ENCODE peak calls at places on chromosomes 3 and 15, in six cellular contexts. L is K562; M is GM20000; O is frontal cortex; Y is NCI-H1092 treated with DMSO at 0.1 percent for 48 hours; E is activated CD8-positive, alpha-beta T cell treated with anti-CD3 and anti-CD28 coated beads for 36 hours. Q is an unnamed sample.

GRCh38 chr15:50764331-50765201 is 940 bp downstream of the SPPL2A start:
- DNase-seq in L (peak; percentile 24), M (peak; percentile 76), O (no peak), Y (peak; percentile 32), E (peak; percentile 70), Q (peak; percentile 83)

GRCh38 chr3:129503387-129504010 is 24.9 kb upstream of the RHO start:
- DNase-seq in L (no peak), M (no peak), O (no peak), Y (peak; percentile 91), E (no peak), Q (no peak)

GRCh38 chr3:42020681-42021307 is 58.9 kb upstream of the ULK4 start:
- DNase-seq in L (no peak), M (no peak), O (no peak), Y (no peak), E (no peak), Q (no peak)

GRCh38 chr3:48990636-48991421 is 788 bp downstream of the P4HTM start:
- DNase-seq in L (no peak), M (peak; percentile 51), O (peak; percentile 41), Y (no peak), E (peak; percentile 53), Q (peak; percentile 36)

GRCh38 chr3:165852150-165852549 is 14.9 kb upstream of the BCHE start:
- DNase-seq in L (no peak), M (no peak), O (no peak), Y (no peak), E (no peak), Q (no peak)

GRCh38 chr3:186493507-186493906 is 50.7 kb downstream of the CRYGS start:
- DNase-seq in L (no peak), M (no peak), O (no peak), Y (peak; percentile 36), E (no peak), Q (no peak)

GRCh38 chr3:170809021-170809974 is 60.7 kb downstream of the RPL22L1 start:
- DNase-seq in L (peak; percentile 86), M (peak; percentile 28), O (peak; percentile 10), Y (peak; percentile 54), E (peak; percentile 12), Q (peak; percentile 37)

GRCh38 chr3:131356006-131356405 is 25.6 kb upstream of the NUDT16 start:
- DNase-seq in L (no peak), M (no peak), O (no peak), Y (no peak), E (no peak), Q (no peak)

GRCh38 chr15:42264790-42265189 is 8.2 kb upstream of the GANC start:
- DNase-seq in L (no peak), M (no peak), O (no peak), Y (no peak), E (no peak), Q (no peak)

GRCh38 chr15:76057332-76058000 is 2.3 kb upstream of the TMEM266 start:
- DNase-seq in L (peak; percentile 59), M (peak; percentile 62), O (peak; percentile 33), Y (peak; percentile 10), E (peak; percentile 70), Q (peak; percentile 56)

GRCh38 chr15:98413973-98414546 is 234.3 kb upstream of the IGF1R start:
- DNase-seq in L (no peak), M (no peak), O (no peak), Y (no peak), E (no peak), Q (no peak)

GRCh38 chr3:178137206-178137605 is 399.0 kb upstream of the KCNMB2 start:
- DNase-seq in L (no peak), M (no peak), O (no peak), Y (no peak), E (no peak), Q (no peak)

GRCh38 chr3:11144996-11145395 is 9.3 kb upstream of the HRH1 start:
- DNase-seq in L (no peak), M (no peak), O (no peak), Y (no peak), E (no peak), Q (no peak)

GRCh38 chr15:59678620-59679019 is 10.5 kb downstream of the BNIP2 start:
- DNase-seq in L (no peak), M (no peak), O (no peak), Y (no peak), E (no peak), Q (no peak)

GRCh38 chr3:16514799-16515353 is 1.4 kb upstream of the RFTN1 start:
- DNase-seq in L (no peak), M (peak; percentile 33), O (no peak), Y (no peak), E (no peak), Q (no peak)

GRCh38 chr15:39976291-39977274 is 42.7 kb downstream of the EIF2AK4 start:
- DNase-seq in L (no peak), M (peak; percentile 63), O (peak; percentile 77), Y (peak; percentile 62), E (no peak), Q (no peak)

GRCh38 chr3:169133178-169134161 is 530.0 kb downstream of the MECOM start:
- DNase-seq in L (no peak), M (no peak), O (no peak), Y (no peak), E (no peak), Q (peak; percentile 19)

Q was measured in MM.1S.